ENCODE peak calls at places on chromosomes 16 and 17, in five cellular contexts. V is PC-9, P is epithelial cell of proximal tubule, S is fibroblast of villous mesenchyme, Y is mucosa of descending colon. A is an unnamed sample.

GRCh38 chr16:79272141-79272577 is 328.4 kb downstream of the MAF start:
- DNase-seq in V (no peak), P (no peak), S (no peak), Y (peak), A (no peak)

GRCh38 chr16:19601083-19601976 is 45.8 kb downstream of the VPS35L start:
- DNase-seq in V (peak), P (no peak), S (peak), Y (peak), A (peak)

GRCh38 chr16:69932228-69932627 is 18.9 kb upstream of the CLEC18A start:
- DNase-seq in V (no peak), P (no peak), S (no peak), Y (no peak), A (no peak)

GRCh38 chr16:56519459-56520250 is at the start of gene BBS2:
- DNase-seq in V (peak), P (peak), S (peak), Y (peak), A (peak)

GRCh38 chr16:81593481-81593880 is 148.9 kb downstream of the CMIP start:
- DNase-seq in V (no peak), P (no peak), S (no peak), Y (no peak), A (no peak)

GRCh38 chr17:67585077-67585602 is 132.6 kb upstream of the NOL11 start:
- DNase-seq in V (peak), P (no peak), S (peak), Y (no peak), A (no peak)

GRCh38 chr16:17526956-17527355 is 56.2 kb upstream of the XYLT1 start:
- DNase-seq in V (no peak), P (no peak), S (no peak), Y (no peak), A (no peak)

GRCh38 chr17:46947236-46947635 is 24.3 kb downstream of the GOSR2 start:
- DNase-seq in V (no peak), P (no peak), S (no peak), Y (no peak), A (no peak)

GRCh38 chr17:83041305-83041704 is 38.1 kb upstream of the METRNL start:
- DNase-seq in V (no peak), P (no peak), S (no peak), Y (no peak), A (no peak)

GRCh38 chr17:78896834-78897638 is 6.0 kb downstream of the CEP295NL start:
- DNase-seq in V (no peak), P (no peak), S (no peak), Y (no peak), A (no peak)

GRCh38 chr16:14011006-14011405 is 60.1 kb upstream of the MRTFB start:
- DNase-seq in V (no peak), P (peak), S (no peak), Y (no peak), A (peak)

GRCh38 chr17:32943206-32943605 is 15.3 kb downstream of the TMEM98 start:
- DNase-seq in V (no peak), P (no peak), S (peak), Y (no peak), A (no peak)

GRCh38 chr16:3038256-3038655 is 1.5 kb upstream of the BICDL2 start:
- DNase-seq in V (peak), P (no peak), S (no peak), Y (peak), A (no peak)

GRCh38 chr17:29138991-29139682 is 41.1 kb downstream of the MYO18A start:
- DNase-seq in V (peak), P (no peak), S (no peak), Y (peak), A (no peak)

GRCh38 chr16:81443688-81444447 is 740 bp upstream of the CMIP start:
- DNase-seq in V (no peak), P (no peak), S (no peak), Y (peak), A (no peak)

GRCh38 chr17:64459284-64459747 is 10.4 kb downstream of the MILR1 start:
- DNase-seq in V (peak), P (peak), S (peak), Y (no peak), A (peak)

GRCh38 chr16:71610936-71611871 is 14.8 kb upstream of the MARVELD3 start:
- DNase-seq in V (peak), P (no peak), S (peak), Y (peak), A (peak)

GRCh38 chr17:39705786-39706348 is 6.0 kb downstream of the ERBB2 start:
- DNase-seq in V (peak), P (no peak), S (no peak), Y (peak), A (no peak)

GRCh38 chr17:39706383-39706782 is 6.5 kb downstream of the ERBB2 start:
- DNase-seq in V (no peak), P (no peak), S (no peak), Y (no peak), A (no peak)

GRCh38 chr17:39703913-39704312 is 4.0 kb downstream of the ERBB2 start:
- DNase-seq in V (no peak), P (no peak), S (no peak), Y (no peak), A (no peak)

GRCh38 chr17:39702901-39703893 is 3.3 kb downstream of the ERBB2 start:
- DNase-seq in V (no peak), P (no peak), S (peak), Y (no peak), A (peak)

GRCh38 chr17:39704821-39705551 is 5.1 kb downstream of the ERBB2 start:
- DNase-seq in V (no peak), P (no peak), S (peak), Y (no peak), A (peak)
- TF ChIP-seq CTCF in V (no peak), P (peak), S (peak), Y (no peak), A (peak)

GRCh38 chr16:48613061-48613957 is 3.3 kb upstream of the N4BP1 start:
- DNase-seq in V (no peak), P (no peak), S (peak), Y (peak), A (peak)
- H3K4me3 ChIP-seq in V (no peak), P (no peak), S (no peak), Y (no peak), A (no peak)

DNA sequence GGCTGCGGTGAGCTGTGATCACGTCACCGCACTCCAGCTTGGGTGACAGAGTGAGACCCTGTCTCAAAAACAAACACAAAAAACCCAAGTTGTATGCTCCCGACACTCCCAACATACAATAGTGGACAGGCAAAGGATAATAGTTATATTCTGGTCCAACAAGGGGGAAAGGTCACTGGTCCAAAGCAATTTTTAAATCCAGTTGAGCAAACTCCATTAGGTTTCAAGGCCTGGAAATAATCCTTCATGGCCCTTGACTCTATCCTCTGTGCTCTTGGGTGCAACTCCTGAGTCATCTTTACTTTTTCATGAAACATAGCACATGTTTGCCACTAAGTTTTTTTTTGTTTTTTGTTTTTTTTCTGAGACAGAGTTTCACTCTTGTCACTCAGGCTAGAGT is 50.3 kb upstream of the PHOSPHO1 start:
- DNase-seq in V (no peak), P (no peak), S (no peak), Y (no peak), A (no peak)
- TF ChIP-seq CTCF in V (no peak), P (no peak), S (no peak), Y (no peak), A (no peak)

GRCh38 chr17:80187090-80187489 is 17.3 kb downstream of the CARD14 start:
- DNase-seq in V (no peak), P (no peak), S (peak), Y (no peak), A (no peak)

GRCh38 chr17:80184423-80184714 is 14.5 kb downstream of the CARD14 start:
- DNase-seq in V (no peak), P (no peak), S (no peak), Y (no peak), A (no peak)

GRCh38 chr17:80185968-80186367 is 16.1 kb downstream of the CARD14 start:
- DNase-seq in V (no peak), P (no peak), S (no peak), Y (no peak), A (no peak)

GRCh38 chr17:80189611-80190010 is 19.8 kb downstream of the CARD14 start:
- DNase-seq in V (no peak), P (no peak), S (no peak), Y (no peak), A (no peak)

DNA sequence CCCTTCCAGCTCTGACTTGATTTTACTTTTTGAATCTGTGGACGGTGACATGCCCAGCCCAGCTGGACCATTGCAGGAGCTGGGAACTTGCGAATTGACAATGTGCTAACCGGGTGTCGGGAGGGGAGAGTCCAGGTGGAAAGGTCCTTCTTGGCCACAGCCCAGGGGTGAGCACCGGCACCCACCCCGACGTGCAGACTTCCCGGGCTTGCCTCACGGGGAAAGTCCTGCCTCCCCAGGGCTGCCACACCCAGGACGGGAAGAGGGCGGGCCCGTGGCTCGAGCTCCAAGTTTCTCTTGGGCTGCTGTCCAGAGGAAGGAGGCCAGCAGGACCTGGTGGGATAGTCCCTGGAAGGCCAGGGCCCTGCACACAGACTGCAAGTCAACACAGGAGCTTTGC is 17.7 kb downstream of the CARD14 start:
- DNase-seq in V (peak), P (no peak), S (peak), Y (peak), A (no peak)
- H3K4me3 ChIP-seq in V (no peak), P (peak), S (peak), Y (no peak), A (no peak)

DNA sequence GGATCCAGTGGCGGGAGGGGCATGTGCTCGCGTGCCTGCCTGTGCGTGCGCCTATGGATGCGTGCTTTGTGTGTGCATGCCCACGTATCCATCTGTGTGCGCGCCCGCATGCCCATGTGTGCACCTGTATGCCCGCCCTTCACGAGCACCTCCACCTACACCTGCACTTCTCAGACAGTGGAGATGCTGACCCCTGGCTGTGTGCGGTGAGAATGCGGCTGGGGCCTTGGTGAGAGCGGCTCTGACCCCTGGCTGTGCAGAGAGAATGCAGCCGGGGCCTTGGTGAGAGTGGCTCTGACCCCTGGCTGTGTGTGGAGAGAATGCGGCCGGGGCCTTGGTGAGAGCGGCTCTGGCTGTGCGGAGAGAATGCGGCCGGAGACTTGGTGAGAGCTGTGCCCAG is 33.9 kb downstream of the AXIN1 start:
- DNase-seq in V (peak), P (no peak), S (no peak), Y (no peak), A (no peak)
- TF ChIP-seq CTCF in V (peak), P (no peak), S (peak), Y (no peak), A (no peak)

GRCh38 chr17:45127583-45128300 is 4.6 kb downstream of the PLCD3 start:
- DNase-seq in V (peak), P (no peak), S (peak), Y (peak), A (peak)
- H3K4me3 ChIP-seq in V (no peak), P (no peak), S (no peak), Y (no peak), A (no peak)

GRCh38 chr17:82003411-82004381 is 19.0 kb downstream of the CENPX start:
- DNase-seq in V (peak), P (peak), S (peak), Y (no peak), A (peak)
- TF ChIP-seq CTCF in V (no peak), P (no peak), S (no peak), Y (no peak), A (no peak)

GRCh38 chr16:85738878-85739715 is 11.8 kb downstream of the C16orf74 start:
- DNase-seq in V (no peak), P (no peak), S (peak), Y (no peak), A (no peak)

GRCh38 chr16:85735946-85736345 is 14.9 kb downstream of the C16orf74 start:
- DNase-seq in V (no peak), P (no peak), S (no peak), Y (no peak), A (no peak)

GRCh38 chr16:85734311-85735017 is 16.4 kb downstream of the C16orf74 start:
- DNase-seq in V (no peak), P (no peak), S (no peak), Y (no peak), A (no peak)

GRCh38 chr16:85735225-85735722 is 15.6 kb downstream of the C16orf74 start:
- DNase-seq in V (no peak), P (no peak), S (no peak), Y (peak), A (no peak)

GRCh38 chr16:85736924-85737323 is 14.0 kb downstream of the C16orf74 start:
- DNase-seq in V (no peak), P (no peak), S (no peak), Y (no peak), A (no peak)
- H3K4me3 ChIP-seq in V (no peak), P (no peak), S (no peak), Y (no peak), A (no peak)